ENCODE peak calls at places on chromosomes 5 and 9, in five cellular contexts. One of them, this sample, is unnamed.

GRCh38 chr5:71922584-71923106 is 184.6 kb upstream of the MAP1B start:
- DNase-seq in neural crest cell: no peak
- DNase-seq in B cell: no peak
- DNase-seq in prostate gland: no peak
- DNase-seq in pancreas: no peak
- DNase-seq in this sample: no peak

GRCh38 chr5:119327018-119327417 is 28.8 kb upstream of the TNFAIP8 start:
- DNase-seq in neural crest cell: no peak
- DNase-seq in B cell: no peak
- DNase-seq in prostate gland: no peak
- DNase-seq in pancreas: no peak
- DNase-seq in this sample: no peak

GRCh38 chr9:136961279-136962065 is 9.4 kb downstream of the LCN12 start:
- DNase-seq in neural crest cell: no peak
- DNase-seq in B cell: no peak
- DNase-seq in prostate gland: peak; percentile 59
- DNase-seq in pancreas: no peak
- DNase-seq in this sample: peak; percentile 74

GRCh38 chr5:144577676-144578075 is 407.0 kb downstream of the KCTD16 start:
- DNase-seq in neural crest cell: no peak
- DNase-seq in B cell: no peak
- DNase-seq in prostate gland: no peak
- DNase-seq in pancreas: no peak
- DNase-seq in this sample: no peak

GRCh38 chr9:130480673-130481072 is 35.9 kb downstream of the ASS1 start:
- DNase-seq in neural crest cell: peak; percentile 40
- DNase-seq in B cell: no peak
- DNase-seq in prostate gland: no peak
- DNase-seq in pancreas: no peak
- DNase-seq in this sample: no peak

GRCh38 chr5:134738963-134739661 is 764 bp downstream of the CAMLG start:
- DNase-seq in neural crest cell: peak; percentile 10
- DNase-seq in B cell: peak; percentile 38
- DNase-seq in prostate gland: peak; percentile 10
- DNase-seq in pancreas: no peak
- DNase-seq in this sample: no peak

GRCh38 chr5:109656829-109657228 is 32.9 kb upstream of the MAN2A1 start:
- DNase-seq in neural crest cell: no peak
- DNase-seq in B cell: no peak
- DNase-seq in prostate gland: peak; percentile 11
- DNase-seq in pancreas: peak; percentile 57
- DNase-seq in this sample: no peak

GRCh38 chr9:30713279-30713678 is 1671.2 kb upstream of the ACO1 start:
- DNase-seq in neural crest cell: no peak
- DNase-seq in B cell: no peak
- DNase-seq in prostate gland: no peak
- DNase-seq in pancreas: no peak
- DNase-seq in this sample: no peak

GRCh38 chr5:67355135-67355729 is 158.6 kb upstream of the CD180 start:
- DNase-seq in neural crest cell: no peak
- DNase-seq in B cell: no peak
- DNase-seq in prostate gland: no peak
- DNase-seq in pancreas: no peak
- DNase-seq in this sample: no peak

GRCh38 chr9:77807295-77807694 is 159.2 kb upstream of the GNA14 start:
- DNase-seq in neural crest cell: no peak
- DNase-seq in B cell: no peak
- DNase-seq in prostate gland: no peak
- DNase-seq in pancreas: no peak
- DNase-seq in this sample: no peak

GRCh38 chr5:39547548-39548154 is 122.9 kb upstream of the DAB2 start:
- DNase-seq in neural crest cell: peak; percentile 20
- DNase-seq in B cell: peak; percentile 13
- DNase-seq in prostate gland: peak; percentile 39
- DNase-seq in pancreas: peak; percentile 18
- DNase-seq in this sample: no peak

GRCh38 chr5:136222575-136223235 is 29.7 kb upstream of the SMIM32 start:
- DNase-seq in neural crest cell: no peak
- DNase-seq in B cell: no peak
- DNase-seq in prostate gland: no peak
- DNase-seq in pancreas: no peak
- DNase-seq in this sample: no peak

GRCh38 chr9:90801507-90802289 is at the start of gene SYK:
- DNase-seq in neural crest cell: no peak
- DNase-seq in B cell: peak; percentile 84
- DNase-seq in prostate gland: peak; percentile 27
- DNase-seq in pancreas: peak; percentile 70
- DNase-seq in this sample: peak; percentile 79

GRCh38 chr9:15786616-15787015 is 233.8 kb downstream of the CCDC171 start:
- DNase-seq in neural crest cell: no peak
- DNase-seq in B cell: no peak
- DNase-seq in prostate gland: no peak
- DNase-seq in pancreas: no peak
- DNase-seq in this sample: no peak

GRCh38 chr9:4573634-4574391 is 83.5 kb downstream of the SLC1A1 start:
- DNase-seq in neural crest cell: no peak
- DNase-seq in B cell: no peak
- DNase-seq in prostate gland: peak; percentile 27
- DNase-seq in pancreas: no peak
- DNase-seq in this sample: no peak

GRCh38 chr9:129944501-129945116 is 98.4 kb downstream of the FNBP1 start:
- DNase-seq in neural crest cell: no peak
- DNase-seq in B cell: peak; percentile 29
- DNase-seq in prostate gland: no peak
- DNase-seq in pancreas: no peak
- DNase-seq in this sample: no peak

GRCh38 chr9:137783521-137783920 is 94.1 kb upstream of the CACNA1B start:
- DNase-seq in neural crest cell: no peak
- DNase-seq in B cell: no peak
- DNase-seq in prostate gland: no peak
- DNase-seq in pancreas: no peak
- DNase-seq in this sample: no peak

GRCh38 chr9:129220771-129221170 is 42.7 kb upstream of the IER5L start:
- DNase-seq in neural crest cell: no peak
- DNase-seq in B cell: no peak
- DNase-seq in prostate gland: no peak
- DNase-seq in pancreas: no peak
- DNase-seq in this sample: no peak

GRCh38 chr9:87189006-87189405 is 241.7 kb upstream of the GAS1 start:
- DNase-seq in neural crest cell: no peak
- DNase-seq in B cell: no peak
- DNase-seq in prostate gland: no peak
- DNase-seq in pancreas: no peak
- DNase-seq in this sample: no peak

GRCh38 chr5:12322042-12322441 is 417.8 kb upstream of the CTNND2 start:
- DNase-seq in neural crest cell: no peak
- DNase-seq in B cell: no peak
- DNase-seq in prostate gland: no peak
- DNase-seq in pancreas: no peak
- DNase-seq in this sample: no peak

GRCh38 chr9:95124582-95125359 is 192.7 kb downstream of the FANCC start:
- DNase-seq in neural crest cell: no peak
- DNase-seq in B cell: no peak
- DNase-seq in prostate gland: peak; percentile 67
- DNase-seq in pancreas: no peak
- DNase-seq in this sample: no peak
- TF ChIP-seq CTCF in neural crest cell: peak; percentile 40
- TF ChIP-seq CTCF in B cell: no peak
- TF ChIP-seq CTCF in prostate gland: no peak
- TF ChIP-seq CTCF in pancreas: no peak
- TF ChIP-seq CTCF in this sample: no peak

DNA sequence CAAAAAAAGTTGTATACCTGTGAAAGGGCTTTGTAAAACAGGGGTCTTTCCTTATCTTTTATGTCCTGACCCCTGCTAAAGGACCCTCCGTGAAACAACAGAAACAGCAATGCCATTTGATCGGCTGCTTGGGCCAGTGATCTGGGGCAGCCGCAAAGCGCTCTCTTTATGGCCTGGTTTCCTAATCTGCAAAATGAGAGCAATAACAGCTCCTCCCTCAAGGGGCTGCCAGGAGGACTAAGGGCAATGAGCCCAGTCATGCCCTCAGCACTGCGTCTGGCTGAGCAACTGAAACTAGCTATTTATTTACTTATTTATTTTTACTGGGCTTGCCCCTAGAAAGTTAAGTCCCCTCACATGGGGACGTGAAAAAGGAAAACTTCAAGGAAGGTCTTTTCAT is 18.3 kb downstream of the CMBL start:
- DNase-seq in neural crest cell: no peak
- DNase-seq in B cell: no peak
- DNase-seq in prostate gland: peak; percentile 13
- DNase-seq in pancreas: peak; percentile 64
- DNase-seq in this sample: peak; percentile 67
- TF ChIP-seq CTCF in neural crest cell: no peak
- TF ChIP-seq CTCF in B cell: no peak
- TF ChIP-seq CTCF in prostate gland: no peak
- TF ChIP-seq CTCF in pancreas: no peak
- TF ChIP-seq CTCF in this sample: no peak

GRCh38 chr9:127455299-127455992 is 4.1 kb downstream of the LRSAM1 start:
- DNase-seq in neural crest cell: no peak
- DNase-seq in B cell: no peak
- DNase-seq in prostate gland: no peak
- DNase-seq in pancreas: no peak
- DNase-seq in this sample: peak; percentile 58
- TF ChIP-seq CTCF in neural crest cell: peak; percentile 29
- TF ChIP-seq CTCF in B cell: peak; percentile 33
- TF ChIP-seq CTCF in prostate gland: peak; percentile 21
- TF ChIP-seq CTCF in pancreas: no peak
- TF ChIP-seq CTCF in this sample: peak; percentile 21

GRCh38 chr9:93290495-93291434 is 106.8 kb downstream of the WNK2 start:
- DNase-seq in neural crest cell: no peak
- DNase-seq in B cell: peak; percentile 54
- DNase-seq in prostate gland: no peak
- DNase-seq in pancreas: no peak
- DNase-seq in this sample: no peak

GRCh38 chr9:93292664-93293328 is 108.9 kb downstream of the WNK2 start:
- DNase-seq in neural crest cell: no peak
- DNase-seq in B cell: peak; percentile 39
- DNase-seq in prostate gland: no peak
- DNase-seq in pancreas: no peak
- DNase-seq in this sample: no peak

GRCh38 chr9:93294011-93294410 is 110.1 kb downstream of the WNK2 start:
- DNase-seq in neural crest cell: no peak
- DNase-seq in B cell: no peak
- DNase-seq in prostate gland: no peak
- DNase-seq in pancreas: no peak
- DNase-seq in this sample: no peak

GRCh38 chr9:93291536-93292287 is 107.8 kb downstream of the WNK2 start:
- DNase-seq in neural crest cell: no peak
- DNase-seq in B cell: peak; percentile 26
- DNase-seq in prostate gland: no peak
- DNase-seq in pancreas: no peak
- DNase-seq in this sample: no peak

DNA sequence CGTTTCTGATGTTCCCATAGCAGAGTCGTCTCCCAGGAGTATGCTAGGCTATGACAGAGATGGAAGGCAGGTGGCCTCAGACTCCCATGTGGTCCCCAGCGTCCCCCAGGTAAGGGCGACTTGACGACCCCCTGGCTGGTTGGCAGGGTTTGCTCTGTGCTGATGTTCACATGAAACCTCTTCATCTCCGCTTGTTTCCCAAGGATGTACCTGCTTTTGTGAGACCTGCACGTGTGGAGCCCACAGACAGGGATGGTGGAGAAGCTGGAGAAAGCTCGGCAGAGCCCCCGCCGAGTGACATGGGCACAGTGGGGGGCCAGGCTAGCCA is 108.3 kb downstream of the WNK2 start:
- DNase-seq in neural crest cell: no peak
- DNase-seq in B cell: no peak
- DNase-seq in prostate gland: no peak
- DNase-seq in pancreas: no peak
- DNase-seq in this sample: no peak
- TF ChIP-seq CTCF in neural crest cell: no peak
- TF ChIP-seq CTCF in B cell: no peak
- TF ChIP-seq CTCF in prostate gland: no peak
- TF ChIP-seq CTCF in pancreas: no peak
- TF ChIP-seq CTCF in this sample: no peak

GRCh38 chr5:154189256-154189818 is 1.2 kb upstream of the GALNT10 start:
- DNase-seq in neural crest cell: no peak
- DNase-seq in B cell: peak; percentile 33
- DNase-seq in prostate gland: no peak
- DNase-seq in pancreas: no peak
- DNase-seq in this sample: no peak

GRCh38 chr5:154193176-154193575 is 2.6 kb downstream of the GALNT10 start:
- DNase-seq in neural crest cell: no peak
- DNase-seq in B cell: no peak
- DNase-seq in prostate gland: no peak
- DNase-seq in pancreas: no peak
- DNase-seq in this sample: no peak

GRCh38 chr5:154190652-154191304 is at the start of gene GALNT10:
- DNase-seq in neural crest cell: no peak
- DNase-seq in B cell: peak; percentile 95
- DNase-seq in prostate gland: peak; percentile 46
- DNase-seq in pancreas: peak; percentile 59
- DNase-seq in this sample: peak; percentile 69

GRCh38 chr5:154191467-154192261 is 1.1 kb downstream of the GALNT10 start:
- DNase-seq in neural crest cell: no peak
- DNase-seq in B cell: no peak
- DNase-seq in prostate gland: no peak
- DNase-seq in pancreas: no peak
- DNase-seq in this sample: no peak

DNA sequence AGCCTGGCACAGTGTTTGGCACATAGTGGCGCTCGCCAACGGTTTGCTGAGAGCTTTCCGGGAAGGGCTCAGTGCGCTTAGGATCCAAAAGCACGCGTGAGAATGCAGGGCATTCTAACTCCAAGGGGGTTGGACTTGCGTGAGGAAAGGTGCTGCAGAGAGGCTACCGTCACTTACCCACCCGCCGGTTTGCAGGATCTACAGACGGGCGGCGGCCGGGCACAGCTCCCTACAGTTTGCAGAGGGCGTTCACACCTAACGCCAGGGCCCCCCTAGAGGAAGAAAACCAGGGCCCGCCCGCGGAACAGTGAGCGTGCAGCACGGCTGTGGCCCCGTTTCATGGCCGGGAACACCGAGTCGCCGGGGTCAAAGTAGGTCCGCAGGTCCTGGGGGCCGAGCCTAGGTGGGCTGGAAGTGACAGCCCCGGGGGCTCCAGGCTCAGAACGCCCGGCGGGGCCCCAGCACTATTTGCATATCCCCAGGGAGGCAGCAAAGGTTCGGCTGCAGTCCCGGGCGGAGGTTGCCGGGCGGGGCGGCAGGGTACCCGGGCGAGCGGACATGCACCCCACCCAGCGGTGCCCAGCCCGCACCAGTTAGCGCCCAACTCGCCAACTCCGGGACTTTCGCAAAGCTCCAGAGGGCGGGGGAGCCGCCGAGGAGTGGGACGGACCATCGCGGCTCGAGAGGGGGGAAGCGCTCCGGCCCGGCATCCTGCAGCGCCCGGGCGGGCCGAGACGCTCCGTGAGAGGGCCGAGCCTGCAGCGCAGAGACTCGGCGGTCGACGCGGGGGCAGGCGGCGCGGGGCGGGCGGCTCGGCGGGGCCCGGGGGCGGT is 498 bp upstream of the GALNT10 start:
- DNase-seq in neural crest cell: peak; percentile 67
- DNase-seq in B cell: peak; percentile 96
- DNase-seq in prostate gland: peak; percentile 68
- DNase-seq in pancreas: peak; percentile 82
- DNase-seq in this sample: peak; percentile 89
- TF ChIP-seq CTCF in neural crest cell: peak; percentile 50
- TF ChIP-seq CTCF in B cell: peak; percentile 71
- TF ChIP-seq CTCF in prostate gland: peak; percentile 23
- TF ChIP-seq CTCF in pancreas: peak; percentile 14
- TF ChIP-seq CTCF in this sample: peak; percentile 7